ENCODE peak calls at places on chromosomes 3 and 15, in ten cellular contexts. B is CD4-positive, alpha-beta T cell; J is GM13976; S is B cell; X is GM12865; D is fibroblast of the aortic adventitia; P is body of pancreas; Z is nephron progenitor cell; I is fibroblast of lung; G is astrocyte of the spinal cord. K is an unnamed sample.

GRCh38 chr3:144272715-144273114 is 301.1 kb downstream of the DIPK2A start:
- DNase-seq in Z (peak), D (no peak), P (no peak), J (no peak), I (no peak), B (no peak), S (no peak), X (no peak), G (no peak), K (no peak)

GRCh38 chr3:195697582-195698324 is 23.0 kb upstream of the MUC20 start:
- DNase-seq in P (no peak), Z (no peak), J (no peak), S (no peak), B (no peak), G (peak), D (peak), I (peak), X (no peak), K (no peak)

GRCh38 chr15:73851679-73852078 is 21.7 kb upstream of the TBC1D21 start:
- DNase-seq in S (no peak), X (peak), Z (peak), I (peak), P (peak), J (peak), G (peak), B (peak), D (peak), K (no peak)

GRCh38 chr15:59313703-59314332 is 58.9 kb downstream of the MYO1E start:
- DNase-seq in G (peak), J (peak), I (peak), Z (no peak), S (no peak), X (peak), D (peak), B (no peak), P (peak), K (no peak)

GRCh38 chr3:188829577-188829976 is 342.2 kb upstream of the TPRG1 start:
- DNase-seq in Z (no peak), B (no peak), J (no peak), X (no peak), G (no peak), I (no peak), S (no peak), P (no peak), D (no peak), K (no peak)

GRCh38 chr3:171846594-171846993 is 3.4 kb downstream of the TMEM212 start:
- DNase-seq in I (peak), J (peak), Z (no peak), X (peak), D (peak), G (peak), B (no peak), S (no peak), P (no peak), K (no peak)

GRCh38 chr3:140843656-140844055 is 98.0 kb upstream of the SLC25A36 start:
- DNase-seq in G (no peak), J (no peak), B (no peak), Z (no peak), X (no peak), S (no peak), P (no peak), I (no peak), D (no peak), K (no peak)

GRCh38 chr3:132504375-132504921 is 87.1 kb downstream of the DNAJC13 start:
- DNase-seq in D (peak), J (no peak), G (no peak), Z (no peak), B (no peak), S (no peak), P (no peak), X (no peak), I (peak), K (no peak)

GRCh38 chr3:151265866-151266265 is 12.5 kb downstream of the P2RY14 start:
- DNase-seq in Z (no peak), X (peak), J (no peak), G (no peak), S (peak), B (no peak), I (no peak), P (no peak), D (no peak), K (no peak)

GRCh38 chr15:72968531-72968922 is 83.7 kb upstream of the NEO1 start:
- DNase-seq in P (peak), X (no peak), Z (no peak), G (no peak), J (no peak), S (no peak), D (no peak), B (no peak), I (peak), K (no peak)

GRCh38 chr3:156788846-156789245 is 37.3 kb upstream of the LEKR1 start:
- DNase-seq in S (no peak), G (no peak), P (no peak), J (no peak), B (no peak), I (no peak), X (no peak), D (peak), Z (no peak), K (no peak)

GRCh38 chr3:111676177-111677021 is 81.3 kb upstream of the ZBED2 start:
- DNase-seq in J (no peak), S (no peak), Z (no peak), B (no peak), G (peak), X (peak), I (no peak), P (peak), D (peak), K (no peak)

GRCh38 chr3:140103166-140103565 is 168.2 kb downstream of the CLSTN2 start:
- DNase-seq in X (no peak), D (no peak), G (no peak), P (no peak), B (no peak), J (no peak), Z (no peak), I (no peak), S (no peak), K (no peak)

GRCh38 chr3:175777495-175777894 is 918.4 kb downstream of the NAALADL2 start:
- DNase-seq in P (no peak), D (peak), B (no peak), I (peak), Z (no peak), X (no peak), G (peak), S (no peak), J (no peak), K (no peak)

GRCh38 chr3:197558000-197558399 is 2.2 kb upstream of the BDH1 start:
- DNase-seq in Z (no peak), P (no peak), B (no peak), I (no peak), D (no peak), S (no peak), X (no peak), G (no peak), J (no peak), K (no peak)

GRCh38 chr3:44782891-44783290 is 21.3 kb downstream of the KIF15 start:
- DNase-seq in P (no peak), X (no peak), B (no peak), I (no peak), D (no peak), J (no peak), G (no peak), Z (no peak), S (no peak), K (no peak)

GRCh38 chr3:184633185-184633584 is 71.6 kb downstream of the EPHB3 start:
- DNase-seq in J (no peak), Z (no peak), X (no peak), P (no peak), D (no peak), G (no peak), S (no peak), I (no peak), B (no peak), K (no peak)

GRCh38 chr15:57504599-57504940 is 87.1 kb upstream of the MYZAP start:
- DNase-seq in S (no peak), B (no peak), X (no peak), G (no peak), P (peak), D (no peak), I (no peak), J (no peak), Z (no peak), K (no peak)

GRCh38 chr15:62362608-62363007 is 197.5 kb upstream of the C2CD4B start:
- DNase-seq in J (no peak), B (no peak), P (no peak), Z (no peak), I (peak), S (no peak), G (no peak), D (peak), X (no peak), K (no peak)

GRCh38 chr15:84023636-84024035 is 211.9 kb upstream of the GOLGA6L4 start:
- DNase-seq in S (no peak), Z (peak), J (peak), D (peak), I (peak), X (peak), G (no peak), P (peak), B (no peak), K (no peak)

GRCh38 chr3:138118863-138119766 is 3.7 kb upstream of the DZIP1L start:
- DNase-seq in X (peak), J (peak), S (peak), G (peak), D (peak), P (peak), B (peak), Z (peak), I (peak), K (peak)

GRCh38 chr3:42451546-42452230 is 41.3 kb upstream of the LYZL4 start:
- DNase-seq in P (no peak), B (no peak), J (no peak), Z (no peak), D (peak), I (no peak), S (no peak), X (no peak), G (no peak), K (no peak)

GRCh38 chr3:173008978-173009377 is 132.1 kb downstream of the SPATA16 start:
- DNase-seq in S (no peak), P (no peak), D (no peak), B (no peak), G (no peak), J (no peak), Z (no peak), I (no peak), X (no peak), K (no peak)

GRCh38 chr3:133040696-133041523 is 2.7 kb downstream of the TMEM108 start:
- DNase-seq in J (peak), X (peak), B (no peak), Z (peak), D (peak), S (peak), I (peak), G (peak), P (peak), K (no peak)

GRCh38 chr3:169146866-169147245 is 516.7 kb downstream of the MECOM start:
- DNase-seq in Z (no peak), G (no peak), J (peak), B (no peak), I (peak), X (no peak), P (no peak), D (peak), S (no peak), K (no peak)

GRCh38 chr3:122409392-122409791 is 6.5 kb downstream of the WDR5B start:
- DNase-seq in G (no peak), B (no peak), S (peak), P (no peak), Z (no peak), X (no peak), D (no peak), I (no peak), J (no peak), K (no peak)

GRCh38 chr3:194802125-194802433 is 116.4 kb downstream of the FAM43A start:
- DNase-seq in G (no peak), J (no peak), S (no peak), B (no peak), Z (no peak), P (no peak), X (no peak), D (no peak), I (no peak), K (no peak)

GRCh38 chr3:127761101-127761802 is 61.1 kb downstream of the MGLL start:
- DNase-seq in J (peak), S (no peak), P (no peak), X (peak), D (no peak), G (no peak), I (no peak), B (no peak), Z (no peak), K (no peak)

GRCh38 chr15:75363786-75364185 is 4.6 kb downstream of the MAN2C1 start:
- DNase-seq in X (no peak), D (no peak), B (no peak), G (no peak), Z (no peak), P (no peak), S (no peak), I (no peak), J (no peak), K (no peak)

GRCh38 chr15:58334803-58335202 is 97.0 kb upstream of the LIPC start:
- DNase-seq in Z (no peak), X (no peak), G (no peak), P (no peak), I (no peak), D (no peak), J (no peak), S (no peak), B (no peak), K (no peak)

GRCh38 chr3:187909871-187910270 is 164.6 kb upstream of the BCL6 start:
- DNase-seq in B (no peak), S (no peak), G (peak), D (no peak), X (no peak), J (no peak), Z (no peak), I (no peak), P (no peak), K (no peak)

GRCh38 chr15:38683382-38684242 is 119.0 kb upstream of the RASGRP1 start:
- DNase-seq in B (peak), D (peak), I (peak), P (peak), G (peak), J (peak), X (peak), S (peak), Z (peak), K (no peak)

GRCh38 chr15:73575636-73576247 is 57.4 kb downstream of the NPTN start:
- DNase-seq in Z (no peak), J (no peak), S (no peak), G (peak), D (peak), I (no peak), P (peak), X (no peak), B (no peak), K (no peak)

GRCh38 chr15:77709135-77709886 is 76.6 kb upstream of the LINGO1 start:
- DNase-seq in Z (no peak), B (no peak), D (no peak), X (no peak), G (no peak), S (no peak), I (no peak), P (no peak), J (no peak), K (no peak)

GRCh38 chr3:4757949-4758855 is 221.0 kb upstream of the BHLHE40 start:
- DNase-seq in J (no peak), S (no peak), D (no peak), G (no peak), X (no peak), Z (no peak), I (no peak), P (no peak), B (no peak), K (no peak)

GRCh38 chr3:13896473-13897154 is 16.7 kb upstream of the WNT7A start:
- DNase-seq in I (peak), B (peak), G (peak), P (peak), X (peak), J (peak), Z (peak), S (no peak), D (peak), K (no peak)

GRCh38 chr3:98734737-98735136 is 28.4 kb upstream of the ST3GAL6 start:
- DNase-seq in I (no peak), S (no peak), D (peak), X (no peak), J (no peak), Z (no peak), G (peak), B (no peak), P (no peak), K (no peak)

DNA sequence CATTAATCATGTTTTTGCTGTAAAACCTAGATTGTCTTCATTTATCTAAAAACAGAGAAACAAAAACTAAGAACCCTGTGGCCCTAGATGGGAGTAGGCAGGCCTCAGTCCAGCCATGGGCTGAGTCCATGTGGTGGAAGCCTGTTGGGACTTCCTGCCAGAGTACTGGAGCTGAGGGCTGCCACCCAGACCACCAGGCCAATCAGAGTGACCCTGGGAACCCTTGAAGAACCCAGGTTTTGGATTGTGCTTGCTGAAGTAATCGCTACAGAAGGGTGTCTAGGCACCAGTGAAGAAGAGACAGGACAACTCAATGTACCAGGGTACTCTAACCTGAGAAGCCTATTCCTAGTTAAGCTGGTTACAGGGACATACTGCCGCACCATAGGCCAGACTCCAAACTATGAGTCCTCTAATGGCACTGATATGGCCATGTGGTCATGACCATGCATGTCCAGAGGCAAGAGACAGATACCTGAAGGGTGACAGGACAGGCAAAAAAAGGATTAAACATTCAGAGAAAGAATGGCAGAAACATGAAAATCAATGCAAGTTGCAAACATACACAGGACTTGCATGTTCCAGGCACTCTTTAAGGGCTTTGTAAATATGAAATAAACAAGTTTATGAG is 12.9 kb downstream of the CSRNP1 start:
- DNase-seq in X (no peak), G (no peak), P (no peak), J (no peak), B (no peak), Z (no peak), I (no peak), D (no peak), S (peak), K (no peak)
- TF ChIP-seq CTCF in X (no peak), G (no peak), P (no peak), J (no peak), B (no peak), Z (no peak), I (no peak), D (no peak), S (no peak), K (no peak)

DNA sequence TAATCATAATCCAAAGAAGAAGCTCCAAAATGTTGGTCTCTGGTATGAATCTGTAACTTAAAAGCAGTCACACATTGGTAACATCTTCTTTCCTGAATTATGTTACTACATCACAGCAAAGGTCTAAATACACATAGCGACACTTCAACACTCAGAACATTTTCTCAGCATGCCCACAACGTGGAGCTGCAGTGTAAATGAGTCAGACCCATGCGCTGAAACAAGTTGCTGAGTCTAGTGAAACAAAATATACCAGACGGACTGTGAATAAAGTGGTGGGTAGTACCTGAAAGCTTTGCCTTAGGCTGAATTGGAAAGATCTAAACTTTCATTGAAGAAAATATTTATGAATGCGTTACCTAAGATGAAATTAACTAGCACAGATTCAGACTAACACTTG is 33.2 kb upstream of the GOLGA8B start:
- DNase-seq in P (no peak), G (peak), Z (no peak), J (no peak), B (no peak), D (peak), S (no peak), X (peak), I (peak), K (no peak)
- TF ChIP-seq CTCF in P (no peak), G (peak), Z (no peak), J (no peak), B (no peak), D (peak), S (no peak), X (no peak), I (peak), K (no peak)

GRCh38 chr15:70306582-70306981 is 208.9 kb upstream of the TLE3 start:
- DNase-seq in D (no peak), S (no peak), X (no peak), I (no peak), J (no peak), P (no peak), Z (no peak), G (no peak), B (no peak), K (no peak)

GRCh38 chr15:70299931-70300858 is 202.5 kb upstream of the TLE3 start:
- DNase-seq in P (no peak), S (peak), J (peak), X (peak), Z (no peak), B (peak), I (no peak), G (no peak), D (no peak), K (no peak)

GRCh38 chr15:70301396-70301795 is 203.7 kb upstream of the TLE3 start:
- DNase-seq in Z (no peak), D (no peak), X (no peak), B (no peak), G (no peak), P (no peak), J (no peak), S (no peak), I (no peak), K (no peak)

GRCh38 chr15:70302360-70302759 is 204.6 kb upstream of the TLE3 start:
- DNase-seq in J (no peak), Z (no peak), D (no peak), P (no peak), S (no peak), G (no peak), X (no peak), B (no peak), I (no peak), K (no peak)

GRCh38 chr15:70303981-70304380 is 206.3 kb upstream of the TLE3 start:
- DNase-seq in B (no peak), D (no peak), J (no peak), S (no peak), I (no peak), G (no peak), X (no peak), Z (no peak), P (no peak), K (no peak)
- TF ChIP-seq CTCF in B (no peak), D (no peak), J (no peak), S (no peak), I (no peak), G (no peak), X (no peak), Z (no peak), P (no peak), K (no peak)

GRCh38 chr3:101128786-101129185 is 135.6 kb upstream of the ABI3BP start:
- DNase-seq in X (no peak), B (no peak), J (no peak), P (peak), G (no peak), I (no peak), Z (no peak), S (no peak), D (no peak), K (no peak)
- TF ChIP-seq CTCF in X (no peak), B (no peak), J (no peak), P (no peak), G (no peak), I (no peak), Z (no peak), S (no peak), D (no peak), K (no peak)

K was measured in omental fat pad.